ENCODE peak calls at places on chromosomes 4 and X, in four cellular contexts. One of them, this sample, is unnamed. For H3K27me3, the result is how much of the 10 kb centered on the place peaks cover.

GRCh38 chrX:103536071-103536470 is 16.8 kb upstream of the RAB40A start:
- DNase-seq in IMR-90: no peak
- DNase-seq in neuronal stem cell: no peak
- DNase-seq in CD4-positive, CD25-positive, alpha-beta regulatory T cell: no peak
- DNase-seq in this sample: no peak

GRCh38 chrX:114717921-114718320 is 134.0 kb downstream of the HTR2C start:
- DNase-seq in IMR-90: no peak
- DNase-seq in neuronal stem cell: peak
- DNase-seq in CD4-positive, CD25-positive, alpha-beta regulatory T cell: no peak
- DNase-seq in this sample: no peak

GRCh38 chr4:123055943-123056342 is 133.5 kb upstream of the NUDT6 start:
- DNase-seq in IMR-90: peak
- DNase-seq in neuronal stem cell: no peak
- DNase-seq in CD4-positive, CD25-positive, alpha-beta regulatory T cell: no peak
- DNase-seq in this sample: peak

GRCh38 chr4:71229477-71230257 is 109.2 kb upstream of the SLC4A4 start:
- DNase-seq in IMR-90: peak
- DNase-seq in neuronal stem cell: peak
- DNase-seq in CD4-positive, CD25-positive, alpha-beta regulatory T cell: no peak
- DNase-seq in this sample: peak

GRCh38 chr4:80362578-80363181 is 27.1 kb downstream of the CFAP299 start:
- DNase-seq in IMR-90: peak
- DNase-seq in neuronal stem cell: peak
- DNase-seq in CD4-positive, CD25-positive, alpha-beta regulatory T cell: peak
- DNase-seq in this sample: peak

GRCh38 chr4:172996571-172997216 is 171.9 kb upstream of the GALNT7 start:
- DNase-seq in IMR-90: peak
- DNase-seq in neuronal stem cell: no peak
- DNase-seq in CD4-positive, CD25-positive, alpha-beta regulatory T cell: no peak
- DNase-seq in this sample: peak

GRCh38 chr4:143185253-143186107 is 763 bp downstream of the USP38 start:
- DNase-seq in IMR-90: peak
- DNase-seq in neuronal stem cell: peak
- DNase-seq in CD4-positive, CD25-positive, alpha-beta regulatory T cell: no peak
- DNase-seq in this sample: no peak

GRCh38 chrX:9635368-9635767 is 130.3 kb downstream of the GPR143 start:
- DNase-seq in IMR-90: no peak
- DNase-seq in neuronal stem cell: no peak
- DNase-seq in CD4-positive, CD25-positive, alpha-beta regulatory T cell: no peak
- DNase-seq in this sample: no peak

GRCh38 chrX:152830312-152831305 is at the start of the genes CETN2 and NSDHL:
- DNase-seq in IMR-90: peak
- DNase-seq in neuronal stem cell: peak
- DNase-seq in CD4-positive, CD25-positive, alpha-beta regulatory T cell: peak
- DNase-seq in this sample: peak

GRCh38 chr4:5885733-5886132 is 7.2 kb downstream of the CRMP1 start:
- DNase-seq in IMR-90: no peak
- DNase-seq in neuronal stem cell: no peak
- DNase-seq in CD4-positive, CD25-positive, alpha-beta regulatory T cell: no peak
- DNase-seq in this sample: no peak

GRCh38 chr4:106679063-106679462 is 310.5 kb upstream of the GIMD1 start:
- DNase-seq in IMR-90: no peak
- DNase-seq in neuronal stem cell: no peak
- DNase-seq in CD4-positive, CD25-positive, alpha-beta regulatory T cell: no peak
- DNase-seq in this sample: no peak

GRCh38 chr4:25539241-25539640 is 116.4 kb upstream of the SLC34A2 start:
- DNase-seq in IMR-90: no peak
- DNase-seq in neuronal stem cell: no peak
- DNase-seq in CD4-positive, CD25-positive, alpha-beta regulatory T cell: no peak
- DNase-seq in this sample: no peak

GRCh38 chr4:152591361-152591760 is 55.5 kb upstream of the FBXW7 start:
- DNase-seq in IMR-90: peak
- DNase-seq in neuronal stem cell: peak
- DNase-seq in CD4-positive, CD25-positive, alpha-beta regulatory T cell: peak
- DNase-seq in this sample: peak

GRCh38 chrX:139207655-139208054 is 322.9 kb upstream of the F9 start:
- DNase-seq in IMR-90: no peak
- DNase-seq in neuronal stem cell: no peak
- DNase-seq in CD4-positive, CD25-positive, alpha-beta regulatory T cell: no peak
- DNase-seq in this sample: no peak

GRCh38 chrX:139204576-139204902 is 326.0 kb upstream of the F9 start:
- DNase-seq in IMR-90: no peak
- DNase-seq in neuronal stem cell: no peak
- DNase-seq in CD4-positive, CD25-positive, alpha-beta regulatory T cell: no peak
- DNase-seq in this sample: no peak

GRCh38 chrX:139204903-139205667 is 325.5 kb upstream of the F9 start:
- DNase-seq in IMR-90: no peak
- DNase-seq in neuronal stem cell: no peak
- DNase-seq in CD4-positive, CD25-positive, alpha-beta regulatory T cell: no peak
- DNase-seq in this sample: peak

GRCh38 chrX:139209342-139209741 is 321.2 kb upstream of the F9 start:
- DNase-seq in IMR-90: no peak
- DNase-seq in neuronal stem cell: no peak
- DNase-seq in CD4-positive, CD25-positive, alpha-beta regulatory T cell: no peak
- DNase-seq in this sample: no peak

DNA sequence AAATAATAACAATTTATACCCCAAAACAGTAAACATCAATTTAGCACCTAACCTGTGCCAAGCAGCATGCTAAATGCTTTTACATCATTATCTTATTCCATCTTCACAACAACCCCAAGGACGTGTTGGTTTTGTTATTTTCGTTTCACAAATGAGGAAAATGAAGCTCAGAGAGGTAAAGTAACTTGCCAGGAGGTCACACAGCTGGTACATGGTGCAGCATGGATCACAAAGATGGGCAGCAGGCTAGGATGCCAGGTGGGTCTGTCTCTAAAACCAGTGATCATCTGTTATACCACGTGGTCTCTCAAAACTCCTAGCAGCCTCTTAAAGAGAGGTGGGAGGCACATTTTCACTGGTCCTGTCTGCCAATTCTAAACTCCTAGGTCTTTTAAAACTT is 323.6 kb upstream of the F9 start:
- DNase-seq in IMR-90: no peak
- DNase-seq in neuronal stem cell: no peak
- DNase-seq in CD4-positive, CD25-positive, alpha-beta regulatory T cell: no peak
- DNase-seq in this sample: no peak
- H3K27me3 ChIP-seq in IMR-90: under half
- H3K27me3 ChIP-seq in neuronal stem cell: under half
- H3K27me3 ChIP-seq in CD4-positive, CD25-positive, alpha-beta regulatory T cell: under half
- H3K27me3 ChIP-seq in this sample: under half

DNA sequence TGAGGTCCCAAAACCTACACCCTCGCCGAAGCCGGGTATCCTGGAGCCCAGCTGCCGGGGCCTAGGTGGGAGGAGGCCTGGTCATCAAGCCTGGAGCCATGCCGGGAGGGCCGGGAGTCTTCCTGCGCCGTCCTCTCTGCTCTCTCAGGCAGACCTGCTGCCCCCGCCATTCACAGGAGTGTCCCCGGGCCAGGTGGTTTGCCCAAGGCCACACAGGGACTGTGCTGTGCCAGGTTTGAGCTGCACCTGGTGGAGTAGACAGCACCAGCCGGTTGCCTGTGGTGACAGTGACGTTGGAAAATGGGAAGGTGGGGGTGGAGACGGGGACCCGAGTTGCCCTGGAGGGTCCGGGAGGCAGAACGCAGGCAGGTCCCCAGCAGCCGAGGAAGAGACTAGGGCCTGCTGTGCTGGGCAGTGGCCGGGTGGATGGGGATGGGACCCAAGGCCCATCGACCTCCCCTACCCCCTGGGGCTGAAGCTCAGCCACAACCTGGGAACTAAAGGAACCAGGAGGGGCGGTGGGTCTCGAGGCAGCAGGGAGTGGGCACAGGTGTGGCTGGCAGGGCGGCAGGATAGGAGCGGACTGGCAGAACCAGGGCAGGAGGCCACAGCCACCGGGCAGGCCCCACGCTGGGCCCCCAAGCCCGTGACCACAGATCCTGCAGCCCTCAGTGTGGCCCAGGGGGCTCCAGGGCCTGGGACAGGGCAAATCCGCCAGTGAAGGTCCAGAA is 9.5 kb downstream of the DOK7 start:
- DNase-seq in IMR-90: no peak
- DNase-seq in neuronal stem cell: no peak
- DNase-seq in CD4-positive, CD25-positive, alpha-beta regulatory T cell: no peak
- DNase-seq in this sample: no peak
- H3K27me3 ChIP-seq in IMR-90: under half
- H3K27me3 ChIP-seq in neuronal stem cell: under half
- H3K27me3 ChIP-seq in CD4-positive, CD25-positive, alpha-beta regulatory T cell: under half
- H3K27me3 ChIP-seq in this sample: under half

DNA sequence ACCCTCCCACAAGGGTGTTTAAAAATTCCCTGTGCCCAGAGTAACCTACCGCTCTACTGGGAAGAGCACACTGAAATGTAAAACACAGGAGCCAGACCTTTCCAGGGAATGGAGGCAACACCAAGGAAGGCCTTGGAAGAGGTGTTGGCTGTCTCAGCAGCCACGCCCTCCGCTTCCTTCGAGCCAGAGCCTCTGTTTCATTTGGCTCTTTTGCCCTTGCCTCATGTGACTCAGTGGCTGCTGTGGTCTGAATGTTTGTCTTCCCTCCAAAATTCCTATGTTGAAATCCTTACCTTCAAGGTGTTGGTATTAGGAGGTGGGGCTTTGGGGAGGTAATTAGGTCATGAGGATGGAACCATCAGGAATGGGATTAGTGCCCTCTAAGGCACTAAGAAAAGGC is 11.3 kb downstream of the SCD5 start:
- DNase-seq in IMR-90: no peak
- DNase-seq in neuronal stem cell: no peak
- DNase-seq in CD4-positive, CD25-positive, alpha-beta regulatory T cell: no peak
- DNase-seq in this sample: peak
- H3K27me3 ChIP-seq in IMR-90: under half
- H3K27me3 ChIP-seq in neuronal stem cell: under half
- H3K27me3 ChIP-seq in CD4-positive, CD25-positive, alpha-beta regulatory T cell: under half
- H3K27me3 ChIP-seq in this sample: under half

GRCh38 chr4:110618091-110619000 is 4.5 kb downstream of the PITX2 start:
- DNase-seq in IMR-90: no peak
- DNase-seq in neuronal stem cell: peak
- DNase-seq in CD4-positive, CD25-positive, alpha-beta regulatory T cell: no peak
- DNase-seq in this sample: no peak
- H3K27me3 ChIP-seq in IMR-90: half or more
- H3K27me3 ChIP-seq in neuronal stem cell: half or more
- H3K27me3 ChIP-seq in CD4-positive, CD25-positive, alpha-beta regulatory T cell: under half
- H3K27me3 ChIP-seq in this sample: half or more

DNA sequence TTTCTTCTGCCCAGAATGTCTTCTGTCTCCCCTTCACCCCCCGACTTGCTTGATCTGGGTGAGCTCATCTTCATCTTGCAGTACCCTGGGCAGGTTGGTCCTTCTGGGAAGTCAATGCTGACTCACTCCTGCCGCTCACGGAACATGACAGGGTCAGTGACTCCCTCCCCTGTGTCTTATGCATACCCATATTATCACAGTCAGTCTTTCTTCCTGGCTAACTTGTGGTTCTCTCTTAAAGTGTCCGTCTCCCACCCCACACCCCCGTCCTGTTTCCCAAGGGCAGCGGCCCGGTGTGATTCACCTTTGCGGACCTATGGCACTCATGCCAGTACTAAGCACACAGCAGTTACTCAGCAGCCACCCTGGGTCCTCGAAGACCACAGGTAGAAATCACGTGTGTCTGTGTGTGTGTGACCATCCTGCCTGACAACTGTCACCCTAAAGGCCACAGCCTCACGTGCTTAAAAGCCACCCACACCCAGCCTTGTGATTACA is 17.7 kb downstream of the IQSEC2 start:
- DNase-seq in IMR-90: peak
- DNase-seq in neuronal stem cell: no peak
- DNase-seq in CD4-positive, CD25-positive, alpha-beta regulatory T cell: no peak
- DNase-seq in this sample: peak
- H3K27me3 ChIP-seq in IMR-90: under half
- H3K27me3 ChIP-seq in neuronal stem cell: under half
- H3K27me3 ChIP-seq in CD4-positive, CD25-positive, alpha-beta regulatory T cell: under half
- H3K27me3 ChIP-seq in this sample: under half

GRCh38 chrX:633655-634305 is 3.2 kb downstream of the SHOX start:
- DNase-seq in IMR-90: no peak
- DNase-seq in neuronal stem cell: no peak
- DNase-seq in CD4-positive, CD25-positive, alpha-beta regulatory T cell: no peak
- DNase-seq in this sample: no peak
- H3K27me3 ChIP-seq in IMR-90: under half
- H3K27me3 ChIP-seq in neuronal stem cell: half or more
- H3K27me3 ChIP-seq in CD4-positive, CD25-positive, alpha-beta regulatory T cell: under half
- H3K27me3 ChIP-seq in this sample: under half

DNA sequence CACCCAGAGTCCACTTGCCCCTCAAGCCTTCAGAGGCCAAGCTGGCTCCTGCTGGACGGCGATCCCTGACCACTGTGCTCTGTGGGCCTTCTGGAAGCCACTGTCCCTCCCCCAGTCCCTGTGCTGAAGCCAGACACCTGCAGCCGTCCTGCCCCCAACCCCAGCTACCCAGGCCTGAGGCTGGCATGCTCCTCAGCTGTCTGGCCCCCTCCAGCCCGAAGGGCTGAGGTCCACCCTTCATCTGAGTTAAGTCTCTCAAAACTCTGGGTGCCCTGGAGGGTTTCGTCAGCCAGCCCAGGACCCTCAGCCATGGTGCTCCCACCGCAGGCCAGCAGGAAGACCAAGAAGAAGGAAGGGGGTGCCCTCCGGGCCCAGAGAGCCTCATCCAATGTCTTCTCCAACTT is 4.0 kb downstream of the MYL5 start:
- DNase-seq in IMR-90: no peak
- DNase-seq in neuronal stem cell: no peak
- DNase-seq in CD4-positive, CD25-positive, alpha-beta regulatory T cell: no peak
- DNase-seq in this sample: no peak
- H3K27me3 ChIP-seq in IMR-90: under half
- H3K27me3 ChIP-seq in neuronal stem cell: under half
- H3K27me3 ChIP-seq in CD4-positive, CD25-positive, alpha-beta regulatory T cell: under half
- H3K27me3 ChIP-seq in this sample: under half

This sample was measured in astrocyte.